ENCODE peak calls at places on chromosomes 16 and 17, in four cellular contexts. L is mesenchymal stem cell, I is MM.1S, O is Peyer's patch. R is an unnamed sample.
A peak's percentile ranks its signal among the peaks of the same experiment; 100 is the strongest.

GRCh38 chr17:38660097-38661026 is 14.4 kb downstream of the EPOP start:
- DNase-seq in L (peak; percentile 27), I (no peak), O (no peak), R (no peak)

GRCh38 chr17:488993-489757 is 136.6 kb upstream of the RPH3AL start:
- DNase-seq in L (peak; percentile 61), I (no peak), O (peak; percentile 50), R (peak; percentile 62)

GRCh38 chr17:44219126-44219635 is 294 bp downstream of the UBTF start:
- DNase-seq in L (peak; percentile 68), I (peak; percentile 71), O (peak; percentile 85), R (peak; percentile 69)

GRCh38 chr17:55407641-55408566 is 13.7 kb downstream of the MMD start:
- DNase-seq in L (no peak), I (no peak), O (no peak), R (no peak)

GRCh38 chr17:63956296-63956920 is 16.3 kb downstream of the SCN4A start:
- DNase-seq in L (peak; percentile 33), I (no peak), O (no peak), R (no peak)

GRCh38 chr17:75832652-75833400 is 11.4 kb downstream of the UNC13D start:
- DNase-seq in L (no peak), I (no peak), O (no peak), R (no peak)

GRCh38 chr17:50360716-50361115 is 12.3 kb downstream of the MRPL27 start:
- DNase-seq in L (no peak), I (no peak), O (peak; percentile 33), R (no peak)

GRCh38 chr16:2915196-2915929 is 3.6 kb downstream of the FLYWCH1 start:
- DNase-seq in L (no peak), I (peak; percentile 77), O (no peak), R (no peak)

GRCh38 chr17:3512512-3513171 is 36.8 kb downstream of the ASPA start:
- DNase-seq in L (no peak), I (no peak), O (peak; percentile 62), R (no peak)

GRCh38 chr17:58007781-58008706 is 998 bp upstream of the SRSF1 start:
- DNase-seq in L (no peak), I (no peak), O (no peak), R (no peak)

GRCh38 chr16:27053996-27054395 is 12.7 kb upstream of the C16orf82 start:
- DNase-seq in L (no peak), I (no peak), O (no peak), R (no peak)

GRCh38 chr17:57016764-57017116 is 38.8 kb downstream of the SCPEP1 start:
- DNase-seq in L (peak; percentile 8), I (no peak), O (no peak), R (no peak)

GRCh38 chr17:63774982-63775290 is 966 bp downstream of the DDX42 start:
- DNase-seq in L (peak; percentile 41), I (peak; percentile 36), O (no peak), R (no peak)

GRCh38 chr17:14201595-14201994 is 35.1 kb downstream of the CDRT15 start:
- DNase-seq in L (no peak), I (no peak), O (peak; percentile 76), R (no peak)

GRCh38 chr16:81864646-81865382 is 85.7 kb downstream of the PLCG2 start:
- DNase-seq in L (no peak), I (no peak), O (no peak), R (no peak)

GRCh38 chr17:66712453-66712852 is 122.5 kb upstream of the CACNG5 start:
- DNase-seq in L (no peak), I (no peak), O (no peak), R (no peak)

GRCh38 chr17:44901323-44901965 is 2.2 kb upstream of the EFTUD2 start:
- DNase-seq in L (peak; percentile 86), I (no peak), O (peak; percentile 22), R (no peak)

GRCh38 chr16:66918803-66919568 is at the start of gene CDH16:
- DNase-seq in L (no peak), I (no peak), O (peak; percentile 64), R (no peak)

GRCh38 chr17:48241131-48241591 is 133.6 kb downstream of the SNX11 start:
- DNase-seq in L (peak; percentile 77), I (peak; percentile 78), O (no peak), R (peak; percentile 72)

GRCh38 chr17:17942846-17943245 is 29.4 kb downstream of the TOM1L2 start:
- DNase-seq in L (no peak), I (no peak), O (peak; percentile 18), R (no peak)

GRCh38 chr17:46117117-46117516 is 76.1 kb downstream of the KANSL1 start:
- DNase-seq in L (no peak), I (no peak), O (no peak), R (no peak)
- H3K4me1 ChIP-seq in L (peaks cover 7% of the 10 kb centered on the region), I (peaks cover 30% of the 10 kb centered on the region), O (no peaks in the 10 kb centered on the region), R (peaks cover 19% of the 10 kb centered on the region)

GRCh38 chr16:31216552-31217530 is at the start of gene PYDC1:
- DNase-seq in L (no peak), I (no peak), O (no peak), R (no peak)
- H3K27me3 ChIP-seq in L (peaks cover 74% of the 10 kb centered on the region), I (peaks cover 30% of the 10 kb centered on the region), O (peaks cover 21% of the 10 kb centered on the region), R (peaks cover 48% of the 10 kb centered on the region)

DNA sequence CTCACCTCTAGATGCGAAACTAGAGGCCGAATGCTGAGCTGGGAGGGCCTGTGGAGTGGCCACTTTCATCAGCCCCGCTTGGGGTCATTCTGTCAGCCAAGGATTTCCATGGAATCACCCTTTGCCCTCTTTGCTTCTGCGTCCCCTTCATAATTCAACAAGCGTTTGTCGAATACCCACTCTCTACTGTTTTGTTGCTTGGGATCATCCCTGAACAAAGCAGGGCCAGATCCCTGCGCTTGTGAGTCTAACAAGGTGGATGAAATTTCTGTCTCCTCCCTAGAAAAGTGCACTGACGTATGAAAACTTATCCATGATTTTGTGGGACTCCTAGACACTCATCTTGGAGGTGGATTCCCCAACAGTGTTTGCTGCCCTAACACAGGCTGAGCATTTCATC is 3.3 kb upstream of the SLC12A3 start:
- DNase-seq in L (no peak), I (no peak), O (no peak), R (no peak)
- H3K4me1 ChIP-seq in L (peaks cover 14% of the 10 kb centered on the region), I (peaks cover 41% of the 10 kb centered on the region), O (peaks cover 14% of the 10 kb centered on the region), R (peaks cover 9% of the 10 kb centered on the region)

DNA sequence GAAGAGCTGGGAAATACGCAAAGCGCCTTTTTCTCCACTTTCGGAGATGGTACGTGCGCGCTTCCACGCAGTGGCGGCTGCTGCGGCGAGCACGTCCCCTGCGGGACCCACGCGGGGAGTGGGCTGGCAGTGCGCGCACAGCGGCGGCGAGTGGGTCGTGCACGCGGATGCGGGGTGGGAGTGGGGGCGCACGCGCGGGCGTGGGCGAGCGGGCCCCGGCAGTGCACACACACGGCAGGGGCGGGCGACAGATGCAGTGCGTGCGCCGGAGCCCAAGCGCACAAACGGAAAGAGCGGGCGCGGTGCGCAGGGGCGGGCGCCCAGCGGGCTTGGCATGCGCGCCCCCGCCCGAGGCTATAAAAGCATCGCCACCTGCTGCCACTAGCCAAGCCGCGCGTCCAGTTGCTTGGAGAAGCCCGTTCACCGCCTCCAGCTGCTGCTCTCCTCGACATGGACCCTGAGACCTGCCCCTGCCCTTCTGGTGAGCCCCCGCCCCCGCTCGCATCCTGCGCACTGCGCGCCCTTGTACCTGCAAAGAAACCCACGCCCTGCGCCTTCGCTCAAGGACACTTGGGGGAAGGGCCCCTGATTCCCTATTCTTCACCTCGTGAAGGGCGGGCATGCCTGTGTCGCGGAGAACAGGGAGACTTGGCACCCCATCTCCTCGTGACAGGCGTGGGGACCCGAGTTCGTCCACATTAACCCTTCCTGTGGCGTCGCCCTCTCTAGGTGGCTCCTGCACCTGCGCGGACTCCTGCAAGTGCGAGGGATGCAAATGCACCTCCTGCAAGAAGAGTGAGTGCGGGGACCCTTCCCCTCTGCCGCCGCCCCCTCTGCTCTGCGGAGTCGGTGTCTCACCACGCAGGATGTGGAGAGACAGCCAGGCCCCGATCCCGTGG is at the start of gene MT3:
- DNase-seq in L (no peak), I (no peak), O (peak; percentile 44), R (peak; percentile 49)
- H3K27me3 ChIP-seq in L (peaks cover 66% of the 10 kb centered on the region), I (peaks cover 29% of the 10 kb centered on the region), O (peaks cover 10% of the 10 kb centered on the region), R (peaks cover 24% of the 10 kb centered on the region)

GRCh38 chr16:55496509-55497145 is 12.2 kb upstream of the LPCAT2 start:
- DNase-seq in L (no peak), I (no peak), O (no peak), R (no peak)

GRCh38 chr16:55497558-55497957 is 11.3 kb upstream of the LPCAT2 start:
- DNase-seq in L (no peak), I (no peak), O (no peak), R (no peak)

GRCh38 chr16:55498101-55498500 is 10.8 kb upstream of the LPCAT2 start:
- DNase-seq in L (no peak), I (no peak), O (no peak), R (no peak)

GRCh38 chr16:55494994-55495421 is 13.9 kb upstream of the LPCAT2 start:
- DNase-seq in L (peak; percentile 89), I (no peak), O (no peak), R (peak; percentile 62)

DNA sequence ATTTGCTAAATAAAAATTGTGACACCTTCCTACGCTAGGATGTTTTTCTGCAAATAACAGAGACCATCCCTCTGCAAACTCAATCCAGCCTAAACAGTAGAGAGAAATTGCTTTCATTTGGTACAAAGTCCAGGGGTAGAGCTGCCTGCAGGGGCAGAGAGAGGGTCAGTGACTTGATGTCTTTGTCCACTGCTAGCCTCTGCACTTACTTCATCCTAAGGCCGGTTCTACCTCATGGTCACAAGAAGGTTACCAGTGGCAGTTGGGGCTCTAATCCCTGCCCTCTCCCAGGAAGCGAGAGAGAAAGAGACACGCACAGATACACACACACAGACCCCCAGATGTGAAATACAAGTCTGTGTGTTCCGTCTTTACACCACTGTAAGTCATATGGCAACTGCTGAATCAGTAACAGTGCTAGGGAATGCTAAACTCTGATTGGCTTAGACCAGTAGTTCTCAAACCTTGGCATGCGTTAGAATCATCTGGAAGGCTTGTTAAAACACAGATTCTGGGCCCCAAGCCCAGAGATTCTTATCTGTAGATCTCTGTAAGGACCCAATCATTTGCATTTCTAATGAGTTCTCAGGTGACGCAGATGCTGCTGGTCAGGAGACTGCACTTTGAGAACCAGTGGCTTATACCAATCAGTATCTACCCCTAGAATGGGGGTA is 13.1 kb upstream of the LPCAT2 start:
- DNase-seq in L (no peak), I (no peak), O (no peak), R (no peak)
- H3K4me1 ChIP-seq in L (peaks cover 18% of the 10 kb centered on the region), I (no peaks in the 10 kb centered on the region), O (no peaks in the 10 kb centered on the region), R (peaks cover 22% of the 10 kb centered on the region)